ENCODE peak calls at places on chromosomes 2 and 18, in five cellular contexts. One of them, this sample, is unnamed.

GRCh38 chr2:157196956-157197355 is 60.5 kb upstream of the GALNT5 start:
- DNase-seq in hypothalamus: no peak
- DNase-seq in LoVo: no peak
- DNase-seq in head of caudate nucleus: no peak
- DNase-seq in GM13976: no peak
- DNase-seq in this sample: no peak

GRCh38 chr2:128145651-128146050 is 54.7 kb downstream of the UGGT1 start:
- DNase-seq in hypothalamus: no peak
- DNase-seq in LoVo: no peak
- DNase-seq in head of caudate nucleus: no peak
- DNase-seq in GM13976: no peak
- DNase-seq in this sample: no peak

GRCh38 chr2:156400704-156401678 is 35.2 kb upstream of the GPD2 start:
- DNase-seq in hypothalamus: peak; percentile 79
- DNase-seq in LoVo: peak; percentile 74
- DNase-seq in head of caudate nucleus: peak; percentile 78
- DNase-seq in GM13976: peak; percentile 58
- DNase-seq in this sample: peak; percentile 74

GRCh38 chr2:69770193-69770702 is 28.3 kb downstream of the ANXA4 start:
- DNase-seq in hypothalamus: no peak
- DNase-seq in LoVo: peak; percentile 90
- DNase-seq in head of caudate nucleus: no peak
- DNase-seq in GM13976: no peak
- DNase-seq in this sample: no peak

GRCh38 chr2:10146366-10147005 is 23.9 kb downstream of the RRM2 start:
- DNase-seq in hypothalamus: no peak
- DNase-seq in LoVo: no peak
- DNase-seq in head of caudate nucleus: no peak
- DNase-seq in GM13976: no peak
- DNase-seq in this sample: no peak

GRCh38 chr2:191611614-191612013 is 66.3 kb upstream of the NABP1 start:
- DNase-seq in hypothalamus: no peak
- DNase-seq in LoVo: no peak
- DNase-seq in head of caudate nucleus: no peak
- DNase-seq in GM13976: peak; percentile 16
- DNase-seq in this sample: no peak

GRCh38 chr2:220335591-220335915 is 708.1 kb downstream of the SLC4A3 start:
- DNase-seq in hypothalamus: no peak
- DNase-seq in LoVo: no peak
- DNase-seq in head of caudate nucleus: no peak
- DNase-seq in GM13976: no peak
- DNase-seq in this sample: no peak

GRCh38 chr2:224847961-224848850 is 132.0 kb upstream of the CCDC195 start:
- DNase-seq in hypothalamus: peak; percentile 9
- DNase-seq in LoVo: peak; percentile 77
- DNase-seq in head of caudate nucleus: peak; percentile 28
- DNase-seq in GM13976: no peak
- DNase-seq in this sample: no peak

GRCh38 chr2:26299488-26300092 is 46.4 kb upstream of the SELENOI start:
- DNase-seq in hypothalamus: no peak
- DNase-seq in LoVo: peak; percentile 44
- DNase-seq in head of caudate nucleus: no peak
- DNase-seq in GM13976: no peak
- DNase-seq in this sample: peak; percentile 7

GRCh38 chr2:144456680-144457079 is 63.2 kb downstream of the ZEB2 start:
- DNase-seq in hypothalamus: no peak
- DNase-seq in LoVo: no peak
- DNase-seq in head of caudate nucleus: no peak
- DNase-seq in GM13976: no peak
- DNase-seq in this sample: no peak

GRCh38 chr2:239687441-239687840 is 286.6 kb upstream of the HDAC4 start:
- DNase-seq in hypothalamus: no peak
- DNase-seq in LoVo: no peak
- DNase-seq in head of caudate nucleus: no peak
- DNase-seq in GM13976: no peak
- DNase-seq in this sample: no peak

GRCh38 chr2:153476491-153477095 is 2.0 kb downstream of the RPRM start:
- DNase-seq in hypothalamus: no peak
- DNase-seq in LoVo: no peak
- DNase-seq in head of caudate nucleus: no peak
- DNase-seq in GM13976: no peak
- DNase-seq in this sample: no peak

GRCh38 chr18:68679531-68679930 is 35.4 kb downstream of the TMX3 start:
- DNase-seq in hypothalamus: no peak
- DNase-seq in LoVo: no peak
- DNase-seq in head of caudate nucleus: no peak
- DNase-seq in GM13976: no peak
- DNase-seq in this sample: no peak

GRCh38 chr2:231640646-231641111 is 48.0 kb downstream of the TEX44 start:
- DNase-seq in hypothalamus: peak; percentile 36
- DNase-seq in LoVo: no peak
- DNase-seq in head of caudate nucleus: no peak
- DNase-seq in GM13976: no peak
- DNase-seq in this sample: no peak

GRCh38 chr2:203809084-203809521 is 58.5 kb upstream of the CTLA4 start:
- DNase-seq in hypothalamus: no peak
- DNase-seq in LoVo: no peak
- DNase-seq in head of caudate nucleus: no peak
- DNase-seq in GM13976: no peak
- DNase-seq in this sample: no peak

GRCh38 chr2:185891804-185892411 is 153.3 kb downstream of the FSIP2 start:
- DNase-seq in hypothalamus: no peak
- DNase-seq in LoVo: no peak
- DNase-seq in head of caudate nucleus: no peak
- DNase-seq in GM13976: no peak
- DNase-seq in this sample: no peak

GRCh38 chr2:88927142-88927541 is 235.7 kb downstream of the RPIA start:
- DNase-seq in hypothalamus: no peak
- DNase-seq in LoVo: no peak
- DNase-seq in head of caudate nucleus: no peak
- DNase-seq in GM13976: no peak
- DNase-seq in this sample: no peak

GRCh38 chr2:5695641-5696350 is 3.6 kb downstream of the SOX11 start:
- DNase-seq in hypothalamus: no peak
- DNase-seq in LoVo: no peak
- DNase-seq in head of caudate nucleus: peak; percentile 30
- DNase-seq in GM13976: no peak
- DNase-seq in this sample: peak; percentile 32

GRCh38 chr18:6885992-6886823 is 156.7 kb downstream of the ARHGAP28 start:
- DNase-seq in hypothalamus: peak; percentile 26
- DNase-seq in LoVo: peak; percentile 53
- DNase-seq in head of caudate nucleus: peak; percentile 55
- DNase-seq in GM13976: peak; percentile 42
- DNase-seq in this sample: peak; percentile 60

GRCh38 chr18:40210696-40211095 is 1744.3 kb upstream of the PIK3C3 start:
- DNase-seq in hypothalamus: no peak
- DNase-seq in LoVo: no peak
- DNase-seq in head of caudate nucleus: no peak
- DNase-seq in GM13976: no peak
- DNase-seq in this sample: no peak

GRCh38 chr2:162100579-162100978 is 26.6 kb upstream of the DPP4 start:
- DNase-seq in hypothalamus: no peak
- DNase-seq in LoVo: no peak
- DNase-seq in head of caudate nucleus: no peak
- DNase-seq in GM13976: no peak
- DNase-seq in this sample: no peak

GRCh38 chr2:239163306-239164070 is 237.3 kb downstream of the HDAC4 start:
- DNase-seq in hypothalamus: no peak
- DNase-seq in LoVo: no peak
- DNase-seq in head of caudate nucleus: no peak
- DNase-seq in GM13976: no peak
- DNase-seq in this sample: no peak

GRCh38 chr2:11616851-11617415 is 53.1 kb downstream of the NTSR2 start:
- DNase-seq in hypothalamus: no peak
- DNase-seq in LoVo: no peak
- DNase-seq in head of caudate nucleus: no peak
- DNase-seq in GM13976: no peak
- DNase-seq in this sample: no peak

GRCh38 chr18:35029770-35030169 is 11.4 kb upstream of the MAPRE2 start:
- DNase-seq in hypothalamus: no peak
- DNase-seq in LoVo: no peak
- DNase-seq in head of caudate nucleus: no peak
- DNase-seq in GM13976: peak; percentile 29
- DNase-seq in this sample: no peak

GRCh38 chr18:58661423-58661822 is 9.8 kb upstream of the MALT1 start:
- DNase-seq in hypothalamus: no peak
- DNase-seq in LoVo: no peak
- DNase-seq in head of caudate nucleus: no peak
- DNase-seq in GM13976: no peak
- DNase-seq in this sample: no peak

GRCh38 chr2:20803974-20804373 is 18.9 kb downstream of the LDAH start:
- DNase-seq in hypothalamus: no peak
- DNase-seq in LoVo: no peak
- DNase-seq in head of caudate nucleus: no peak
- DNase-seq in GM13976: no peak
- DNase-seq in this sample: no peak

GRCh38 chr2:97970300-97971060 is 25.3 kb downstream of the TMEM131 start:
- DNase-seq in hypothalamus: no peak
- DNase-seq in LoVo: no peak
- DNase-seq in head of caudate nucleus: no peak
- DNase-seq in GM13976: no peak
- DNase-seq in this sample: no peak

GRCh38 chr2:215626063-215626462 is 190.2 kb upstream of the FN1 start:
- DNase-seq in hypothalamus: no peak
- DNase-seq in LoVo: no peak
- DNase-seq in head of caudate nucleus: no peak
- DNase-seq in GM13976: no peak
- DNase-seq in this sample: no peak

GRCh38 chr2:167596072-167596471 is 651.3 kb downstream of the STK39 start:
- DNase-seq in hypothalamus: no peak
- DNase-seq in LoVo: no peak
- DNase-seq in head of caudate nucleus: no peak
- DNase-seq in GM13976: no peak
- DNase-seq in this sample: no peak

GRCh38 chr2:222714361-222715256 is 43.2 kb downstream of the MOGAT1 start:
- DNase-seq in hypothalamus: no peak
- DNase-seq in LoVo: no peak
- DNase-seq in head of caudate nucleus: no peak
- DNase-seq in GM13976: no peak
- DNase-seq in this sample: no peak

This sample was measured in neural crest cell.